ENCODE peak calls at places on chromosome 7, in nine cellular contexts. Y, J, M, N, O, R, V, U and X are unnamed samples.

GRCh38 chr7:44147026-44147881 is 6.1 kb upstream of the MYL7 start:
- DNase-seq in Y (no peak), J (no peak), M (no peak), N (no peak), O (no peak), R (no peak), V (peak), U (no peak), X (no peak)

GRCh38 chr7:111045469-111045868 is 45.5 kb upstream of the LRRN3 start:
- DNase-seq in Y (no peak), J (no peak), M (no peak), N (peak), O (no peak), R (no peak), V (peak), U (no peak), X (no peak)

GRCh38 chr7:25075459-25075858 is 49.6 kb downstream of the CYCS start:
- DNase-seq in Y (no peak), J (no peak), M (peak), N (no peak), O (no peak), R (no peak), V (no peak), U (no peak), X (no peak)

GRCh38 chr7:110592557-110592956 is 498.4 kb upstream of the LRRN3 start:
- DNase-seq in Y (no peak), J (no peak), M (no peak), N (no peak), O (no peak), R (no peak), V (no peak), U (no peak), X (no peak)

GRCh38 chr7:132837529-132837928 is 244.4 kb downstream of the CHCHD3 start:
- DNase-seq in Y (no peak), J (no peak), M (no peak), N (peak), O (no peak), R (no peak), V (no peak), U (no peak), X (no peak)

GRCh38 chr7:95636140-95636539 is 39.8 kb upstream of the PDK4 start:
- DNase-seq in Y (no peak), J (peak), M (no peak), N (no peak), O (no peak), R (no peak), V (no peak), U (no peak), X (no peak)

GRCh38 chr7:134696261-134696660 is 49.6 kb downstream of the BPGM start:
- DNase-seq in Y (no peak), J (peak), M (no peak), N (no peak), O (no peak), R (peak), V (no peak), U (no peak), X (no peak)

GRCh38 chr7:96388620-96389383 is 66.9 kb upstream of the SLC25A13 start:
- DNase-seq in Y (peak), J (peak), M (no peak), N (peak), O (no peak), R (no peak), V (no peak), U (no peak), X (no peak)

GRCh38 chr7:83655951-83656556 is 7.1 kb upstream of the SEMA3E start:
- DNase-seq in Y (no peak), J (peak), M (no peak), N (peak), O (no peak), R (no peak), V (peak), U (no peak), X (no peak)

GRCh38 chr7:14420768-14421167 is 431.3 kb upstream of the ETV1 start:
- DNase-seq in Y (no peak), J (no peak), M (no peak), N (no peak), O (no peak), R (no peak), V (no peak), U (no peak), X (no peak)

GRCh38 chr7:101688183-101688831 is 59.2 kb upstream of the MYL10 start:
- DNase-seq in Y (no peak), J (peak), M (peak), N (peak), O (peak), R (peak), V (peak), U (peak), X (peak)

GRCh38 chr7:23396222-23396621 is 74.1 kb downstream of the IGF2BP3 start:
- DNase-seq in Y (no peak), J (no peak), M (no peak), N (no peak), O (no peak), R (no peak), V (no peak), U (no peak), X (no peak)

GRCh38 chr7:4030346-4030745 is 651.7 kb upstream of the FOXK1 start:
- DNase-seq in Y (no peak), J (no peak), M (no peak), N (no peak), O (no peak), R (no peak), V (no peak), U (no peak), X (no peak)

GRCh38 chr7:38629621-38630020 is 1.6 kb downstream of the AMPH start:
- DNase-seq in Y (no peak), J (no peak), M (no peak), N (peak), O (no peak), R (no peak), V (peak), U (no peak), X (no peak)

GRCh38 chr7:80732635-80733034 is 94.2 kb downstream of the CD36 start:
- DNase-seq in Y (no peak), J (peak), M (no peak), N (no peak), O (no peak), R (no peak), V (peak), U (no peak), X (no peak)

GRCh38 chr7:151351967-151352366 is 10.4 kb downstream of the NUB1 start:
- DNase-seq in Y (no peak), J (no peak), M (peak), N (no peak), O (peak), R (no peak), V (no peak), U (no peak), X (no peak)

GRCh38 chr7:102404005-102404861 is 8.1 kb downstream of the PRKRIP1 start:
- DNase-seq in Y (peak), J (peak), M (peak), N (peak), O (peak), R (peak), V (peak), U (no peak), X (peak)

GRCh38 chr7:105802611-105803520 is 73.5 kb downstream of the ATXN7L1 start:
- DNase-seq in Y (no peak), J (no peak), M (no peak), N (no peak), O (no peak), R (no peak), V (no peak), U (no peak), X (no peak)